ENCODE peak calls at places on chromosomes 4 and X, in five cellular contexts. I, T, U, K and F are unnamed samples.

GRCh38 chrX:110087485-110088356 is 84.8 kb downstream of the TMEM164 start:
- DNase-seq in I (peak), T (no peak), U (no peak), K (no peak), F (no peak)

GRCh38 chr4:95638920-95639501 is 90.2 kb upstream of the UNC5C start:
- DNase-seq in I (no peak), T (no peak), U (no peak), K (no peak), F (no peak)

GRCh38 chr4:89640620-89641366 is 196.2 kb downstream of the SNCA start:
- DNase-seq in I (peak), T (no peak), U (peak), K (peak), F (no peak)

GRCh38 chrX:119753639-119754257 is 4.6 kb upstream of the SOWAHD start:
- DNase-seq in I (peak), T (no peak), U (peak), K (peak), F (no peak)

GRCh38 chr4:103292373-103292772 is 94.2 kb upstream of the CENPE start:
- DNase-seq in I (no peak), T (no peak), U (no peak), K (no peak), F (no peak)

GRCh38 chr4:85970535-85970934 is 389.3 kb downstream of the MAPK10 start:
- DNase-seq in I (no peak), T (no peak), U (no peak), K (no peak), F (no peak)

GRCh38 chr4:158079661-158080060 is 93.2 kb downstream of the GASK1B start:
- DNase-seq in I (no peak), T (no peak), U (no peak), K (no peak), F (no peak)

GRCh38 chrX:72545990-72546389 is 26.7 kb downstream of the HDAC8 start:
- DNase-seq in I (no peak), T (no peak), U (no peak), K (peak), F (no peak)

GRCh38 chr4:108556166-108556565 is 64.2 kb upstream of the RPL34 start:
- DNase-seq in I (no peak), T (no peak), U (no peak), K (no peak), F (no peak)

GRCh38 chr4:108080752-108081151 is 88.0 kb downstream of the LEF1 start:
- DNase-seq in I (no peak), T (no peak), U (no peak), K (no peak), F (no peak)

GRCh38 chrX:139085404-139085803 is 373.9 kb upstream of the FGF13 start:
- DNase-seq in I (no peak), T (no peak), U (no peak), K (no peak), F (no peak)

GRCh38 chr4:110823251-110823650 is 200.4 kb upstream of the PITX2 start:
- DNase-seq in I (no peak), T (no peak), U (no peak), K (no peak), F (no peak)

GRCh38 chr4:8655411-8656184 is 63.0 kb downstream of the CPZ start:
- DNase-seq in I (no peak), T (no peak), U (no peak), K (no peak), F (no peak)
- TF ChIP-seq JUND in I (no peak), T (no peak), U (no peak), K (no peak), F (no peak)

GRCh38 chrX:13607996-13608365 is 38.6 kb downstream of the EGFL6 start:
- DNase-seq in I (no peak), T (no peak), U (no peak), K (no peak), F (no peak)
- TF ChIP-seq JUND in I (no peak), T (no peak), U (no peak), K (no peak), F (no peak)

GRCh38 chrX:100652266-100652665 is 8.3 kb downstream of the SRPX2 start:
- DNase-seq in I (no peak), T (no peak), U (no peak), K (no peak), F (no peak)

GRCh38 chrX:100649550-100650356 is 5.8 kb downstream of the SRPX2 start:
- DNase-seq in I (no peak), T (no peak), U (no peak), K (peak), F (no peak)

GRCh38 chrX:100658936-100659335 is 14.9 kb downstream of the SRPX2 start:
- DNase-seq in I (no peak), T (no peak), U (no peak), K (no peak), F (no peak)

GRCh38 chrX:100650841-100651240 is 6.8 kb downstream of the SRPX2 start:
- DNase-seq in I (no peak), T (no peak), U (no peak), K (no peak), F (no peak)

DNA sequence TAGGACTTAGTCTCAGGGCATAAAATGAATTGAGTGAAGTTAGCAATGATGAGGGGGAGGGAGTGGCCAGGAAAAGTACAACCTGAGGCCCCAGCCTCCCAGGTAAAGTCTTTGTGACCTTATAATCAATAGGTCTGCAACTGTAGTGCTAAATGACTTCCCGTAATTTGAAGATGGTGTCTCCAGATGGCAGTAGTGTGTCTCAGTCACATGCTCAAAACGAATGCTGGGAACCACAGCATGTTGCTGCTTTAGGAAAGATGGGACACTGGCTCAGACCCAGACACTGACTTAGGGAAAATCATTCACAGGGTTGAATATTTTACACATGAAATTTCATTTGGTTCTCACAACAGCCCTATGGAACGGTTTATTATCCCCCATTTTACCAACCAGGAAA is 10.3 kb downstream of the SRPX2 start:
- DNase-seq in I (no peak), T (no peak), U (no peak), K (no peak), F (no peak)
- TF ChIP-seq JUND in I (no peak), T (no peak), U (no peak), K (no peak), F (no peak)

GRCh38 chr4:180292339-180292738 is 1950.9 kb upstream of the TENM3 start:
- DNase-seq in I (no peak), T (no peak), U (no peak), K (no peak), F (no peak)
- TF ChIP-seq JUND in I (no peak), T (no peak), U (no peak), K (no peak), F (no peak)

GRCh38 chrX:7586126-7586525 is 256.8 kb upstream of the VCX start:
- DNase-seq in I (no peak), T (no peak), U (no peak), K (peak), F (peak)
- TF ChIP-seq JUND in I (no peak), T (no peak), U (no peak), K (no peak), F (no peak)